ENCODE peak calls at places on chromosome 4, in nine cellular contexts. C is D341Med; F is RCC 7860; P is stomach; W is NCI-H2081; M is naive thymus-derived CD8-positive, alpha-beta T cell; L is stimulated activated CD4-positive, alpha-beta T cell treated with anti-CD3 and anti-CD28 coated beads, Interleukin-15, amount 100 ng/mL, for 24 hours; R is left colon; U is NCI-H1092. E is an unnamed sample.

GRCh38 chr4:128811571-128812359 is 2.3 kb downstream of the JADE1 start:
- DNase-seq in F (peak), U (peak), L (peak), P (peak), C (peak), R (peak), W (peak), M (peak), E (peak)

GRCh38 chr4:3145251-3145908 is 70.9 kb downstream of the HTT start:
- DNase-seq in R (no peak), W (peak), L (no peak), M (no peak), U (no peak), C (no peak), P (no peak), F (no peak), E (no peak)

GRCh38 chr4:73735231-73735630 is 5.1 kb upstream of the CXCL8 start:
- DNase-seq in P (no peak), M (no peak), R (no peak), L (no peak), W (no peak), U (no peak), F (no peak), C (no peak), E (no peak)

GRCh38 chr4:84503495-84504437 is 4.7 kb upstream of the NKX6-1 start:
- DNase-seq in P (no peak), F (peak), U (peak), L (no peak), R (no peak), M (no peak), C (peak), W (peak), E (no peak)

GRCh38 chr4:165208741-165209388 is 1.5 kb downstream of the KLHL2 start:
- DNase-seq in U (peak), W (peak), F (no peak), M (no peak), P (no peak), C (no peak), L (peak), R (no peak), E (peak)

GRCh38 chr4:73446336-73446938 is 10.4 kb downstream of the AFP start:
- DNase-seq in R (no peak), L (no peak), W (peak), U (peak), F (peak), P (no peak), M (no peak), C (peak), E (no peak)

GRCh38 chr4:31408136-31408535 is 688.0 kb downstream of the PCDH7 start:
- DNase-seq in C (no peak), P (no peak), M (no peak), U (no peak), W (peak), F (no peak), L (no peak), R (no peak), E (no peak)

GRCh38 chr4:80183196-80184052 is 13.9 kb upstream of the PRDM8 start:
- DNase-seq in M (no peak), R (no peak), L (no peak), C (peak), U (no peak), P (no peak), W (no peak), F (no peak), E (peak)

GRCh38 chr4:99715286-99715685 is 57.7 kb upstream of the C4orf54 start:
- DNase-seq in P (no peak), R (no peak), U (no peak), C (no peak), F (no peak), L (no peak), M (no peak), W (no peak), E (no peak)

GRCh38 chr4:40232610-40233009 is 35.8 kb downstream of the RHOH start:
- DNase-seq in W (no peak), R (no peak), C (no peak), U (no peak), P (no peak), M (no peak), L (peak), F (no peak), E (no peak)

GRCh38 chr4:60657802-60658201 is 542.3 kb upstream of the ADGRL3 start:
- DNase-seq in U (no peak), P (no peak), W (no peak), M (no peak), R (no peak), L (no peak), C (no peak), F (no peak), E (no peak)

GRCh38 chr4:6474053-6474568 is 1.7 kb upstream of the PPP2R2C start:
- DNase-seq in P (no peak), M (no peak), C (peak), F (no peak), R (no peak), L (no peak), W (no peak), U (no peak), E (no peak)

GRCh38 chr4:122673252-122673651 is 52.4 kb upstream of the IL21 start:
- DNase-seq in C (no peak), M (no peak), L (no peak), P (no peak), U (no peak), F (no peak), R (no peak), W (no peak), E (no peak)

GRCh38 chr4:14168919-14169318 is 541.4 kb upstream of the BOD1L1 start:
- DNase-seq in U (peak), P (peak), W (peak), F (peak), L (no peak), C (no peak), R (no peak), M (no peak), E (no peak)

GRCh38 chr4:924107-925096 is 7.7 kb downstream of the GAK start:
- DNase-seq in M (peak), P (no peak), U (no peak), F (peak), C (no peak), W (no peak), R (no peak), L (peak), E (no peak)

GRCh38 chr4:169253087-169253675 is 17.6 kb downstream of the SH3RF1 start:
- DNase-seq in U (no peak), M (no peak), L (no peak), F (no peak), R (no peak), W (no peak), P (no peak), C (no peak), E (no peak)

GRCh38 chr4:76216975-76217814 is 3.6 kb upstream of the SCARB2 start:
- DNase-seq in F (no peak), U (no peak), L (no peak), P (no peak), M (no peak), W (no peak), C (no peak), R (no peak), E (no peak)

GRCh38 chr4:13559414-13559813 is 15.1 kb upstream of the NKX3-2 start:
- DNase-seq in M (no peak), L (no peak), R (no peak), C (no peak), U (no peak), P (no peak), W (no peak), F (peak), E (no peak)

GRCh38 chr4:82031386-82031785 is 342.4 kb downstream of the HNRNPD start:
- DNase-seq in F (no peak), U (no peak), P (no peak), C (no peak), R (no peak), M (no peak), L (no peak), W (no peak), E (no peak)

GRCh38 chr4:99205104-99205979 is 13.7 kb downstream of the ADH6 start:
- DNase-seq in R (peak), W (no peak), L (no peak), M (no peak), C (peak), F (no peak), U (no peak), P (no peak), E (no peak)

GRCh38 chr4:2792711-2793577 is at the start of gene SH3BP2:
- DNase-seq in R (peak), L (peak), C (peak), W (no peak), M (peak), U (no peak), P (peak), F (peak), E (peak)

GRCh38 chr4:26530094-26530493 is 39.8 kb upstream of the CCKAR start:
- DNase-seq in M (no peak), P (no peak), C (no peak), W (no peak), R (no peak), L (no peak), F (no peak), U (no peak), E (no peak)

GRCh38 chr4:14867847-14868246 is 134.4 kb upstream of the CPEB2 start:
- DNase-seq in C (peak), W (peak), P (no peak), L (no peak), R (no peak), M (no peak), U (peak), F (no peak), E (no peak)

GRCh38 chr4:81217794-81218193 is 2.8 kb upstream of the PRKG2 start:
- DNase-seq in L (no peak), M (no peak), F (no peak), P (no peak), W (no peak), U (no peak), C (no peak), R (no peak), E (no peak)

GRCh38 chr4:18980516-18981233 is 959.1 kb upstream of the LCORL start:
- DNase-seq in F (no peak), L (no peak), P (no peak), R (no peak), W (no peak), M (no peak), U (no peak), C (no peak), E (no peak)

GRCh38 chr4:112765317-112765989 is 128.5 kb downstream of the LARP7 start:
- DNase-seq in F (peak), R (no peak), W (no peak), C (peak), M (no peak), L (no peak), P (no peak), U (no peak), E (no peak)

GRCh38 chr4:71945791-71946190 is 86.0 kb upstream of the NPFFR2 start:
- DNase-seq in M (no peak), R (no peak), L (no peak), W (no peak), F (no peak), P (no peak), C (no peak), U (no peak), E (no peak)

GRCh38 chr4:48194986-48195773 is 61.1 kb upstream of the TXK start:
- DNase-seq in C (no peak), L (no peak), R (no peak), W (peak), F (no peak), P (no peak), U (peak), M (no peak), E (no peak)

GRCh38 chr4:7472443-7473013 is 37.8 kb upstream of the PSAPL1 start:
- DNase-seq in F (no peak), M (no peak), R (no peak), L (no peak), P (no peak), C (no peak), W (no peak), U (no peak), E (no peak)

GRCh38 chr4:85028910-85029309 is 62.4 kb upstream of the WDFY3 start:
- DNase-seq in P (no peak), M (no peak), R (no peak), U (peak), C (no peak), L (no peak), F (no peak), W (no peak), E (no peak)

GRCh38 chr4:155799106-155799793 is 40.4 kb downstream of the GUCY1B1 start:
- DNase-seq in F (no peak), R (no peak), U (no peak), W (no peak), C (no peak), M (no peak), L (no peak), P (no peak), E (no peak)

GRCh38 chr4:108054025-108054424 is 64.3 kb downstream of the HADH start:
- DNase-seq in R (no peak), L (no peak), U (no peak), F (no peak), P (no peak), M (no peak), C (no peak), W (no peak), E (no peak)

GRCh38 chr4:69497886-69498395 is 2.2 kb upstream of the UGT2B4 start:
- DNase-seq in W (no peak), L (no peak), U (no peak), C (no peak), R (no peak), F (no peak), M (no peak), P (no peak), E (no peak)

GRCh38 chr4:81069706-81070331 is 39.3 kb downstream of the BMP3 start:
- DNase-seq in M (peak), C (peak), L (peak), W (peak), R (peak), F (peak), P (peak), U (peak), E (peak)

GRCh38 chr4:79445371-79445781 is 37.3 kb upstream of the GK2 start:
- DNase-seq in W (peak), M (no peak), F (no peak), L (no peak), U (peak), P (no peak), C (peak), R (no peak), E (no peak)

E was measured in activated gamma-delta T cell treated with Interleukin-2 at 50 U/mL for 16 hours.